ENCODE peak calls at places on chromosome 11, in five cellular contexts. One of them, this sample, is unnamed.

GRCh38 chr11:126624491-126624890 is 269.0 kb downstream of the ST3GAL4 start:
- DNase-seq in Calu3: no peak
- DNase-seq in cerebellar cortex: no peak
- DNase-seq in lung: no peak
- DNase-seq in neuronal stem cell: no peak
- DNase-seq in this sample: no peak

GRCh38 chr11:32113637-32114203 is 22.8 kb downstream of the RCN1 start:
- DNase-seq in Calu3: no peak
- DNase-seq in cerebellar cortex: no peak
- DNase-seq in lung: no peak
- DNase-seq in neuronal stem cell: no peak
- DNase-seq in this sample: peak

GRCh38 chr11:1404461-1405185 is 14.9 kb downstream of the BRSK2 start:
- DNase-seq in Calu3: no peak
- DNase-seq in cerebellar cortex: no peak
- DNase-seq in lung: no peak
- DNase-seq in neuronal stem cell: no peak
- DNase-seq in this sample: no peak

GRCh38 chr11:105265859-105266258 is 126.3 kb upstream of the CARD18 start:
- DNase-seq in Calu3: no peak
- DNase-seq in cerebellar cortex: no peak
- DNase-seq in lung: no peak
- DNase-seq in neuronal stem cell: no peak
- DNase-seq in this sample: no peak

GRCh38 chr11:76838422-76839068 is 22.2 kb upstream of the ACER3 start:
- DNase-seq in Calu3: no peak
- DNase-seq in cerebellar cortex: peak
- DNase-seq in lung: no peak
- DNase-seq in neuronal stem cell: peak
- DNase-seq in this sample: no peak

GRCh38 chr11:123439616-123440015 is 9.5 kb downstream of the GRAMD1B start:
- DNase-seq in Calu3: no peak
- DNase-seq in cerebellar cortex: no peak
- DNase-seq in lung: no peak
- DNase-seq in neuronal stem cell: no peak
- DNase-seq in this sample: no peak

GRCh38 chr11:82703226-82703625 is 30.4 kb downstream of the FAM181B start:
- DNase-seq in Calu3: no peak
- DNase-seq in cerebellar cortex: no peak
- DNase-seq in lung: no peak
- DNase-seq in neuronal stem cell: no peak
- DNase-seq in this sample: no peak

GRCh38 chr11:118437046-118437735 is 899 bp downstream of the KMT2A start:
- DNase-seq in Calu3: peak
- DNase-seq in cerebellar cortex: peak
- DNase-seq in lung: peak
- DNase-seq in neuronal stem cell: peak
- DNase-seq in this sample: no peak

GRCh38 chr11:62958547-62959071 is 26.2 kb downstream of the SLC22A6 start:
- DNase-seq in Calu3: no peak
- DNase-seq in cerebellar cortex: no peak
- DNase-seq in lung: no peak
- DNase-seq in neuronal stem cell: no peak
- DNase-seq in this sample: no peak

GRCh38 chr11:67463680-67464410 is 5.2 kb downstream of the TMEM134 start:
- DNase-seq in Calu3: peak
- DNase-seq in cerebellar cortex: no peak
- DNase-seq in lung: peak
- DNase-seq in neuronal stem cell: no peak
- DNase-seq in this sample: no peak

GRCh38 chr11:56883590-56883989 is 105.1 kb upstream of the OR5AK2 start:
- DNase-seq in Calu3: no peak
- DNase-seq in cerebellar cortex: no peak
- DNase-seq in lung: no peak
- DNase-seq in neuronal stem cell: no peak
- DNase-seq in this sample: no peak